ENCODE peak calls at places on chromosomes 13 and 19, in seven cellular contexts. One of them, this sample, is unnamed.

GRCh38 chr13:77545626-77546412 is 10.3 kb downstream of the SCEL start:
- DNase-seq in breast epithelium: no peak
- DNase-seq in stomach: no peak
- DNase-seq in K562: no peak
- DNase-seq in GM23338: no peak
- DNase-seq in HL-60: no peak
- DNase-seq in transverse colon: no peak
- DNase-seq in this sample: no peak

GRCh38 chr13:97953376-97953970 is at the start of gene IPO5:
- DNase-seq in GM23338: no peak
- DNase-seq in HL-60: no peak
- DNase-seq in stomach: no peak
- DNase-seq in K562: no peak
- DNase-seq in breast epithelium: no peak
- DNase-seq in transverse colon: no peak
- DNase-seq in this sample: no peak

GRCh38 chr19:35752746-35753350 is 4.0 kb downstream of the HSPB6 start:
- DNase-seq in HL-60: no peak
- DNase-seq in breast epithelium: no peak
- DNase-seq in stomach: no peak
- DNase-seq in transverse colon: peak; percentile 7
- DNase-seq in K562: no peak
- DNase-seq in GM23338: no peak
- DNase-seq in this sample: peak; percentile 64

GRCh38 chr13:106570354-106570822 is 2.5 kb upstream of the ARGLU1 start:
- DNase-seq in HL-60: no peak
- DNase-seq in K562: peak; percentile 55
- DNase-seq in breast epithelium: peak; percentile 62
- DNase-seq in transverse colon: peak; percentile 46
- DNase-seq in GM23338: peak; percentile 95
- DNase-seq in stomach: peak; percentile 80
- DNase-seq in this sample: peak; percentile 67

GRCh38 chr19:55353803-55354697 is 469 bp downstream of the COX6B2 start:
- DNase-seq in transverse colon: peak; percentile 86
- DNase-seq in breast epithelium: no peak
- DNase-seq in GM23338: peak; percentile 89
- DNase-seq in K562: peak; percentile 97
- DNase-seq in stomach: peak; percentile 79
- DNase-seq in HL-60: no peak
- DNase-seq in this sample: peak; percentile 81

GRCh38 chr19:19538077-19538764 is at the start of gene CILP2:
- DNase-seq in K562: no peak
- DNase-seq in stomach: peak; percentile 37
- DNase-seq in HL-60: no peak
- DNase-seq in GM23338: peak; percentile 89
- DNase-seq in transverse colon: peak; percentile 41
- DNase-seq in breast epithelium: no peak
- DNase-seq in this sample: peak; percentile 68

GRCh38 chr13:104004572-104004971 is 938.4 kb upstream of the SLC10A2 start:
- DNase-seq in HL-60: no peak
- DNase-seq in stomach: no peak
- DNase-seq in GM23338: no peak
- DNase-seq in transverse colon: no peak
- DNase-seq in K562: no peak
- DNase-seq in breast epithelium: no peak
- DNase-seq in this sample: no peak

GRCh38 chr13:48585456-48585840 is 52.6 kb upstream of the RCBTB2 start:
- DNase-seq in stomach: peak; percentile 58
- DNase-seq in GM23338: peak; percentile 13
- DNase-seq in breast epithelium: peak; percentile 65
- DNase-seq in transverse colon: peak; percentile 31
- DNase-seq in K562: no peak
- DNase-seq in HL-60: no peak
- DNase-seq in this sample: no peak

GRCh38 chr13:21637296-21637695 is 33.3 kb upstream of the MICU2 start:
- DNase-seq in K562: peak; percentile 31
- DNase-seq in HL-60: peak; percentile 43
- DNase-seq in breast epithelium: no peak
- DNase-seq in stomach: peak; percentile 82
- DNase-seq in GM23338: peak; percentile 10
- DNase-seq in transverse colon: peak; percentile 86
- DNase-seq in this sample: no peak

GRCh38 chr13:47033216-47033615 is 136.4 kb upstream of the HTR2A start:
- DNase-seq in stomach: no peak
- DNase-seq in HL-60: no peak
- DNase-seq in transverse colon: no peak
- DNase-seq in K562: no peak
- DNase-seq in breast epithelium: no peak
- DNase-seq in GM23338: no peak
- DNase-seq in this sample: no peak

GRCh38 chr19:55372316-55373081 is 2.2 kb upstream of the IL11 start:
- DNase-seq in transverse colon: no peak
- DNase-seq in stomach: no peak
- DNase-seq in K562: no peak
- DNase-seq in GM23338: no peak
- DNase-seq in breast epithelium: no peak
- DNase-seq in HL-60: no peak
- DNase-seq in this sample: no peak

GRCh38 chr19:35155441-35155840 is 906 bp downstream of the FXYD5 start:
- DNase-seq in breast epithelium: no peak
- DNase-seq in stomach: no peak
- DNase-seq in GM23338: no peak
- DNase-seq in transverse colon: no peak
- DNase-seq in HL-60: no peak
- DNase-seq in K562: peak; percentile 48
- DNase-seq in this sample: no peak

GRCh38 chr19:50328257-50329145 is 676 bp downstream of the KCNC3 start:
- DNase-seq in HL-60: no peak
- DNase-seq in breast epithelium: no peak
- DNase-seq in stomach: no peak
- DNase-seq in transverse colon: no peak
- DNase-seq in K562: peak; percentile 47
- DNase-seq in GM23338: peak; percentile 64
- DNase-seq in this sample: no peak

GRCh38 chr13:40589285-40590109 is 76.9 kb downstream of the FOXO1 start:
- DNase-seq in stomach: no peak
- DNase-seq in breast epithelium: no peak
- DNase-seq in K562: no peak
- DNase-seq in GM23338: no peak
- DNase-seq in transverse colon: peak; percentile 48
- DNase-seq in HL-60: peak; percentile 41
- DNase-seq in this sample: peak; percentile 68

DNA sequence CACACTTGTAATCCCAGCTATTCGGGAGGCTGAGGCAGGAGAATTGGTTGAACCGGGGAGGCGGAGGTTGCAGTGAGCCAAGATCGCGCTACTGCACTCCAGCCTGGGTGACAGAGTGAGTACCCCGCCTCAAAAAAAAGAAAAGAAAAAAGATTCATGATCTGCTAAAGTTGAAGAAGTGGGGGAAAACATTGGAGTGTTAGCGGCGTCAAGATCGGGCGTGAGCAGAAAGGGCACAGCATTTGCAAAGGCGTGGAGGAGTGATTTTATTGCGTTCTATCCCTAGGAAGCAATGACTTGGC is 874 bp upstream of the DNM2 start:
- DNase-seq in K562: no peak
- DNase-seq in transverse colon: no peak
- DNase-seq in breast epithelium: no peak
- DNase-seq in GM23338: no peak
- DNase-seq in stomach: no peak
- DNase-seq in HL-60: no peak
- DNase-seq in this sample: no peak
- H3K27ac ChIP-seq in K562: peak overlapping the region; percentile 31
- H3K27ac ChIP-seq in transverse colon: peak overlapping the region; percentile 78
- H3K27ac ChIP-seq in breast epithelium: no peak overlapping the region
- H3K27ac ChIP-seq in GM23338: no peak overlapping the region
- H3K27ac ChIP-seq in stomach: peak overlapping the region; percentile 61
- H3K27ac ChIP-seq in HL-60: peak overlapping the region; percentile 20
- H3K27ac ChIP-seq in this sample: peak overlapping the region; percentile 60

GRCh38 chr13:110615005-110615321 is 382 bp upstream of the NAXD start:
- DNase-seq in breast epithelium: no peak
- DNase-seq in GM23338: no peak
- DNase-seq in transverse colon: no peak
- DNase-seq in stomach: no peak
- DNase-seq in K562: no peak
- DNase-seq in HL-60: no peak
- DNase-seq in this sample: no peak

GRCh38 chr13:110617326-110618072 is 2.2 kb downstream of the NAXD start:
- DNase-seq in HL-60: no peak
- DNase-seq in breast epithelium: no peak
- DNase-seq in stomach: peak; percentile 85
- DNase-seq in K562: no peak
- DNase-seq in transverse colon: peak; percentile 59
- DNase-seq in GM23338: peak; percentile 65
- DNase-seq in this sample: peak; percentile 88

GRCh38 chr13:110618167-110618566 is 2.8 kb downstream of the NAXD start:
- DNase-seq in transverse colon: no peak
- DNase-seq in K562: no peak
- DNase-seq in breast epithelium: no peak
- DNase-seq in HL-60: no peak
- DNase-seq in GM23338: no peak
- DNase-seq in stomach: no peak
- DNase-seq in this sample: no peak

GRCh38 chr13:110615322-110616102 is at the start of gene NAXD:
- DNase-seq in transverse colon: peak; percentile 94
- DNase-seq in K562: peak; percentile 90
- DNase-seq in stomach: peak; percentile 95
- DNase-seq in GM23338: peak; percentile 97
- DNase-seq in breast epithelium: peak; percentile 91
- DNase-seq in HL-60: peak; percentile 68
- DNase-seq in this sample: peak; percentile 97

GRCh38 chr13:110616103-110617101 is 1.1 kb downstream of the NAXD start:
- DNase-seq in transverse colon: peak; percentile 52
- DNase-seq in K562: peak; percentile 49
- DNase-seq in GM23338: peak; percentile 51
- DNase-seq in stomach: peak; percentile 55
- DNase-seq in breast epithelium: peak; percentile 78
- DNase-seq in HL-60: no peak
- DNase-seq in this sample: no peak
- TF ChIP-seq POLR2AphosphoS5 in transverse colon: peak; percentile 21
- TF ChIP-seq POLR2AphosphoS5 in K562: no peak
- TF ChIP-seq POLR2AphosphoS5 in GM23338: no peak
- TF ChIP-seq POLR2AphosphoS5 in stomach: peak; percentile 55
- TF ChIP-seq POLR2AphosphoS5 in breast epithelium: no peak
- TF ChIP-seq POLR2AphosphoS5 in HL-60: no peak
- TF ChIP-seq POLR2AphosphoS5 in this sample: peak; percentile 55

DNA sequence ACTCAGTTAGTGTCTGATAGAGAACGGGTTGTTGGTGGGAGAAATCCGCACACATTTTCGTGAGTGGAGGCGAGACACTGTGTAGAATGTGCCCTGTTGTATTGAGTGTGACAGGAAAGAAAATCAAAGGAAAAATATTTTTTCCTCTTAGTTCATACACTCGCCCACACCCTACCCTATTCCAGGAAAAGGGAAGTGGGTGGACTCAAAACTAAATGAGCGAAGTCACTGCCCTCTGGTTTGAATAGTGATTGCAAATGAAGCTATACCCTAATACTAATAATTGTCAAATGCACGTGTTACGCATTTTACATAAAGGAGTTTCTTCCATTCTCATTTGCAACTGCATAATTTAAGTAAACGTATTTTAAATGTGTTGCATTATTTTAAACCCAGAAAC is 2.0 kb downstream of the ZNF347 start:
- DNase-seq in GM23338: no peak
- DNase-seq in stomach: no peak
- DNase-seq in breast epithelium: no peak
- DNase-seq in transverse colon: no peak
- DNase-seq in HL-60: no peak
- DNase-seq in K562: no peak
- DNase-seq in this sample: no peak
- H3K4me3 ChIP-seq in GM23338: peak overlapping the region; percentile 60
- H3K4me3 ChIP-seq in stomach: peak overlapping the region; percentile 78
- H3K4me3 ChIP-seq in breast epithelium: peak overlapping the region; percentile 76
- H3K4me3 ChIP-seq in transverse colon: no peak overlapping the region
- H3K4me3 ChIP-seq in HL-60: no peak overlapping the region
- H3K4me3 ChIP-seq in K562: peak overlapping the region; percentile 66
- H3K4me3 ChIP-seq in this sample: no peak overlapping the region

GRCh38 chr19:39173502-39173991 is 23.2 kb upstream of the NCCRP1 start:
- DNase-seq in HL-60: no peak
- DNase-seq in K562: no peak
- DNase-seq in GM23338: no peak
- DNase-seq in breast epithelium: no peak
- DNase-seq in stomach: no peak
- DNase-seq in transverse colon: no peak
- DNase-seq in this sample: no peak

GRCh38 chr19:39170398-39171231 is 26.1 kb upstream of the NCCRP1 start:
- DNase-seq in HL-60: no peak
- DNase-seq in stomach: no peak
- DNase-seq in breast epithelium: no peak
- DNase-seq in transverse colon: no peak
- DNase-seq in GM23338: no peak
- DNase-seq in K562: no peak
- DNase-seq in this sample: no peak

GRCh38 chr19:39174142-39174541 is 22.6 kb upstream of the NCCRP1 start:
- DNase-seq in GM23338: no peak
- DNase-seq in HL-60: no peak
- DNase-seq in transverse colon: no peak
- DNase-seq in stomach: no peak
- DNase-seq in K562: no peak
- DNase-seq in breast epithelium: no peak
- DNase-seq in this sample: no peak

GRCh38 chr19:39172700-39173501 is 23.9 kb upstream of the NCCRP1 start:
- DNase-seq in K562: no peak
- DNase-seq in transverse colon: no peak
- DNase-seq in stomach: no peak
- DNase-seq in GM23338: no peak
- DNase-seq in breast epithelium: no peak
- DNase-seq in HL-60: no peak
- DNase-seq in this sample: no peak

DNA sequence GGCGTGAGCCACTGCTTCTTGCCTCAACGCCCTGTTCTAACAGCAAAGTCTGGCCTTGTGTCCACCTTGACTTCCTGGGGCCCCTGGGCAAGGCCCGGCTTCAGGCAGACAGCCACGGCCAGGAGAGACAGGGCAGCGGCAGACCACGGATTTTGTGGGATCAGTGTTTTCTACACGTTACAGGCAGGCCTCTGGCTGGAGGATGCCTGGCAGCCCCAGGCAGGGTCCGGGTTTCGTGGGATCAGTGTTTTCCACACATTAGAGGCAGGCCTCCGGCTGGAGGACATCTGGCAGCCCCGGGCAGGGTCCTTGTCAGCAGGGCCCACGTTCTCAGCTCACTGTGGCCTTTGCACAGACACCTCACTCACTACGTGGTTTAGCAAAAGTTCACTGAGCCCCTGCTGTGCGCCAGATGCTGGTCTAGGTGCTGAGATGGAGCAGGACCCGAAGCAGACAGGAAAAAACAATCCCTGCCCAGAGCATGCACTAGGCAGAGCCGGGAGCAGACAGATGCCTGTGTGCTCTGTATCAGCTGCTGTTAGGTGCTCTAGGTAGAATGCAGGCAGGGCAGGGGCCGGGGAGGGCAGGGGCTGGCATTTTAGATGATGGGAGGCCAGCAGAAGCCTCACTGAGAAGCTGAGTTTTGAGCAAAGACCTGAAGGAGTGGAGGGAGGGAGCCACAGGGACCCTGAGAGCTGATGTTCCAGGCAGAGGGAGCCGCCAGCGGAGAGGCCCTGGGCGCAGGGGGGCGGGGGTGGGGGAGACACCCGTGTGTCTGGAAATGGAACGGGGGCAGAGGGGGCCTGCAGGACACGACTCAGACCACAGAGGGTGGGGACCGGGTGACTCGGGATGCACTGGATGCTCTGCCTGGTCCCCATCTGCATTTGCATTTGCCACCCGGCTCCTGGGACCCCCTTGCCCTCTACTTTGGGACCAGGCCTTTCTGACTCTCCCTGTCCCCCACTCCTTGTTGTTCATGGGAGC is 25.0 kb upstream of the NCCRP1 start:
- DNase-seq in K562: no peak
- DNase-seq in transverse colon: no peak
- DNase-seq in GM23338: no peak
- DNase-seq in stomach: no peak
- DNase-seq in HL-60: no peak
- DNase-seq in breast epithelium: no peak
- DNase-seq in this sample: no peak
- H3K27ac ChIP-seq in K562: no peak overlapping the region
- H3K27ac ChIP-seq in transverse colon: no peak overlapping the region
- H3K27ac ChIP-seq in GM23338: no peak overlapping the region
- H3K27ac ChIP-seq in stomach: no peak overlapping the region
- H3K27ac ChIP-seq in HL-60: no peak overlapping the region
- H3K27ac ChIP-seq in breast epithelium: no peak overlapping the region
- H3K27ac ChIP-seq in this sample: no peak overlapping the region

This sample was measured in sigmoid colon.